ENCODE peak calls at places on chromosomes 5 and 9, in eight cellular contexts. S is GM12878, K is IMR-90, V is H1, C is tibial nerve, N is uterus, A is body of pancreas, B is heart left ventricle. P is an unnamed sample. For H3K27me3, the result is how much of the 10 kb centered on the place peaks cover.

GRCh38 chr9:100689635-100690034 is 111.8 kb downstream of the CAVIN4 start:
- DNase-seq in S (no peak), K (no peak), V (no peak), C (no peak), N (no peak), A (no peak), B (no peak), P (no peak)

GRCh38 chr9:20382460-20383071 is 239.7 kb downstream of the MLLT3 start:
- DNase-seq in S (no peak), K (peak), V (no peak), C (no peak), N (no peak), A (no peak), B (no peak), P (no peak)

GRCh38 chr9:134624119-134624826 is 17.3 kb upstream of the COL5A1 start:
- DNase-seq in S (no peak), K (no peak), V (no peak), C (no peak), N (peak), A (no peak), B (no peak), P (no peak)

GRCh38 chr5:38783011-38783551 is 62.7 kb upstream of the OSMR start:
- DNase-seq in S (no peak), K (peak), V (no peak), C (peak), N (no peak), A (no peak), B (no peak), P (peak)

GRCh38 chr5:127088226-127088625 is 14.9 kb upstream of the C5orf63 start:
- DNase-seq in S (no peak), K (peak), V (no peak), C (no peak), N (peak), A (no peak), B (no peak), P (no peak)

GRCh38 chr9:24189986-24190385 is 355.7 kb downstream of the IZUMO3 start:
- DNase-seq in S (no peak), K (no peak), V (no peak), C (no peak), N (no peak), A (no peak), B (no peak), P (no peak)

GRCh38 chr5:88672644-88673493 is 210.1 kb downstream of the MEF2C start:
- DNase-seq in S (no peak), K (no peak), V (no peak), C (no peak), N (no peak), A (no peak), B (no peak), P (no peak)

GRCh38 chr5:135034186-135034962 is at the start of gene PITX1:
- DNase-seq in S (no peak), K (peak), V (no peak), C (no peak), N (no peak), A (peak), B (no peak), P (peak)

GRCh38 chr9:14027114-14027812 is 286.7 kb downstream of the NFIB start:
- DNase-seq in S (no peak), K (no peak), V (no peak), C (no peak), N (peak), A (peak), B (peak), P (peak)

GRCh38 chr5:57434227-57434640 is 48.4 kb downstream of the ACTBL2 start:
- DNase-seq in S (no peak), K (no peak), V (no peak), C (no peak), N (no peak), A (no peak), B (peak), P (no peak)

GRCh38 chr5:143349127-143349526 is 54.4 kb downstream of the NR3C1 start:
- DNase-seq in S (no peak), K (peak), V (no peak), C (no peak), N (no peak), A (no peak), B (no peak), P (no peak)

GRCh38 chr9:112288029-112288428 is 45.4 kb downstream of the PTBP3 start:
- DNase-seq in S (no peak), K (peak), V (no peak), C (no peak), N (no peak), A (no peak), B (no peak), P (no peak)

GRCh38 chr9:75229605-75230332 is 141.5 kb downstream of the OSTF1 start:
- DNase-seq in S (no peak), K (no peak), V (no peak), C (no peak), N (no peak), A (peak), B (no peak), P (peak)
- H3K27me3 ChIP-seq in S (under half), K (under half), V (under half), C (under half), N (under half), A (under half), B (under half), P (under half)

DNA sequence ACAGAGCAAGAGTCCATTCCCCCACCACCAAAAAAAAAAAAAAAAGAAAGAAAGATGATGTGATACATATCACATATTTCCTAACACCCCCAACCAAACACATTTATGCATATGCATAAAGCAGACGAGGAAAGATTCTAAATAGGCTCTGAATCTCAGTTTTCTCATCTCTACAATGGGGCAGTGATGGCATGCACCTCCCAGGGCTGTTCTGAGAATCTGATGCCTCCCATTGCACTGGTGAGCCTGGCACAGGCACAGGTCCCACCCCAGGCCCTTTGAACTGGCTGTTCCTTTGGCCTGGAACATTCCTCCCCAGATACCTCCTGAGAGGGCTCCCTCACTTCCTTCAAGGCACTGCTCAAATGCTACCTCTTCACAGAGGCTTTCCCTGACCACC is 116.5 kb downstream of the C9orf50 start:
- DNase-seq in S (no peak), K (no peak), V (no peak), C (no peak), N (no peak), A (no peak), B (no peak), P (no peak)
- TF ChIP-seq POLR2A in S (no peak), K (no peak), V (no peak), C (no peak), N (no peak), A (no peak), B (no peak), P (no peak)

DNA sequence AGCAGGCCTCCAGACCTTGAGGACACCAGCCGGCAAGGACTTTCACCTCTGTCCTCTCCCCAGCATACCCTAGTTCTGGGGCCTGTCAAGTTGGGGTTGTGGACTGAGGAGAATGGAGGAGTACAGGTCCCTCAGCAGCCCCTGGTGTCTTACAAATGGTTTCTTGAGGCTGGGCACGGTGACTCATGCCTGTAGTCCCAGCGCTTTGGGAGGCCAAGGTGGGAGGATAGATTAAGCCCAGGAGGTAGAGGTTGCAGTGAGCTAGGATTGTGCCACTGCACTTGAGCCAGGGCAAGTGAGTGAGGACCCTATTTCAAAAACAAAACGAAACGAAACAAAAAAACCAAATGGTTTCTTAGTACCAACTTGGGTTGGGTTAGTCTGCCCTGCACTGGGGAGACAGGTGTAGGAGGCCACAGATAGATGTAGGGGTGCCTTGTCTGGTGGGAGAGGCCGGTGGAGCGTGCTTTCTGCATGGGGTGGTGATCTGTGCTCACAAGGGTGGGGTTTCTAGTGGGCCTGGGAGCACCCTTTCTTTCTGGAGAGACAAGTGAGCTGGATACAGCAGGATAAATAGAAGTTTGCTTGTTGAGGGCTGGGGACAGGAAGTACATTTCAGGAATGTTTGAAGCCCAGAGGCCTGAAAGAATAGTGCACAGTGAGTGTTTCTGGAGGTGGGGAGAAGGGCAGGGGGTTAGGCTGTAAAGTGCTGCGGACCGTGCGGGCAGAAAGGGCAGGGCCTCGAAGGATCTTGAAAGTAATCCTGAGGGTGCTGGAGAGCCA is 37.7 kb upstream of the PSD2 start:
- DNase-seq in S (no peak), K (no peak), V (no peak), C (no peak), N (no peak), A (no peak), B (no peak), P (no peak)
- H3K27me3 ChIP-seq in S (under half), K (under half), V (half or more), C (under half), N (under half), A (under half), B (under half), P (under half)

DNA sequence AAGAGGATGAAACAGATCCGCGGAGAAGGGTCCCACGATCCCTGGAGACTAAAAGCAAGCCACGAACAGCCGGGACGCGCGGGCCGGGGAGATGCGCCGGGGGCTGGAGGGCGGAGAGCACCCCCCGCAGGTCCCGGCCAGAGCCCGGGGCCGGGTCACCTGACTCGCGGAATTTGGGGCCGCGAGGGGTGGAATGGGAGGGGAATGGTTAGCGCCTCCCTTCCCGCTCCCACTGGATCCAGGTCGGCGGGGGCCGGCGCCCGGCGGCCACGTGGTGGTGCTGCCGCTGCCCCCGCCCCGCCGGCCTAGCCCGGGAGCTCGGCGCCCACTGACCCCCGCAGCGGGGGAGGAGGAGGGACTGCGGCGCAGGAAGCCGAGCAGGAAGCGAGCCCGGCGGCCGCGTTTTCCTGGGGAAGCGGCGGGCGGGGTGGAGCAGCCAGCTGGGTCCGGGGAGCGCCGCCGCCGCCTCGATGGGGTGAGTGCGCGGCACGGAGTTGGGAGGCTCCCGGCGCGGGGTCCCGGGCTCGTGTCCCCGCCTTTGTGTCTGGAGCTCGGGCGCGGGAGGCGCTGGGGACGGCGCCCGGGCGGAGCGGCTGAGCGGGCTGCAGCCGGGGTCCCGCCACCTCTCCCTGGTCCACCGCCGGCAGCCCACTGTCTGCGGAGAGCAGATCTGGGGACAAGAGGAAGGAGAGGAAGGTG is at the start of gene RAI14:
- DNase-seq in S (no peak), K (peak), V (peak), C (peak), N (peak), A (peak), B (peak), P (peak)
- TF ChIP-seq POLR2A in S (no peak), K (peak), V (no peak), C (peak), N (peak), A (peak), B (no peak), P (peak)

GRCh38 chr9:135743546-135744332 is 41.8 kb downstream of the KCNT1 start:
- DNase-seq in S (no peak), K (no peak), V (no peak), C (no peak), N (no peak), A (no peak), B (peak), P (no peak)

GRCh38 chr9:135745189-135745588 is 43.2 kb downstream of the KCNT1 start:
- DNase-seq in S (no peak), K (no peak), V (no peak), C (no peak), N (no peak), A (no peak), B (no peak), P (no peak)

GRCh38 chr9:135745686-135746324 is 43.8 kb downstream of the KCNT1 start:
- DNase-seq in S (no peak), K (no peak), V (no peak), C (no peak), N (no peak), A (no peak), B (no peak), P (no peak)

GRCh38 chr9:135743021-135743420 is 41.0 kb downstream of the KCNT1 start:
- DNase-seq in S (no peak), K (no peak), V (no peak), C (no peak), N (no peak), A (no peak), B (no peak), P (no peak)

GRCh38 chr9:135744333-135745070 is 42.5 kb downstream of the KCNT1 start:
- DNase-seq in S (no peak), K (no peak), V (no peak), C (no peak), N (no peak), A (no peak), B (no peak), P (no peak)
- H3K27me3 ChIP-seq in S (under half), K (under half), V (under half), C (under half), N (under half), A (under half), B (under half), P (under half)

DNA sequence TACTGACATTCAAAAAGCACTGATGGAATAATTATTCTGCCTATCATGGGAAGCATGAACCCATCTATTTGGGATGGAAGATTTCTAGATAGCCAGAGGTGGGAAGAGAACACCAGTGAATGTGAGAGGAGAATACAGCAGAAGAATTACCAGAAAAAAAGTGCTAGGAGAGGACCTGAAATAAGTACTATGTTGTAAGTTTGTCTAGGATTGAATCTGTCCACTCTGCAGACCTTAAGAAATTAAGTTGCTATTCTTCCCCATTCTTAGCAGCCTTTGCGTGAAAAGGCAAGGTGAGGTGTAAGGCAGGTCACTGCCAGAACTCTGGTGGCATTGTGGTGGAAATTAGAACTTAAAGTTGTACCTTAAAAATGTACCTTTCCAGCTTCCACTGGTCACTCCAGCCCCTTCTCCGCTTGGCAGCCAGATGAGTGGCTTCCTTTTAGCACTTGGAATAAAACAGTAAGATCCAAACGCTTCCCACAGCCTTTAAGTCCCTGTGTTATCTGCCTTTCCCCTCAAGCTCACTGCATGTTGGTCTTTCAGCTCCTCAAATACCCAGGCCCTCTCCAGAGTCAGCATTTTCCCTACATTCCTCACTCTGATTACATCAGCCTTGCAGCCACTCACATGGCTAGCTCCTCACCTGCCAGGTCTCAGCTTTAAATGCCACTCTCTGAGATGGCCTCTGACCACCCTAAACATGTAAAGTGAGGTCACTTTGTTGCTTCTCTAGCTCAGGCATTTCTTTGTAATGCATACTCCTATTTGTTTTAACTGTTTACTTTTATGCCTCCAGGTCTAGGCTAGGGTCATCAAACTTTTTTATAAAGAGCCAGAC is 253.0 kb downstream of the EPB41L4A start:
- DNase-seq in S (no peak), K (no peak), V (peak), C (no peak), N (no peak), A (no peak), B (no peak), P (no peak)
- TF ChIP-seq POLR2A in S (peak), K (no peak), V (peak), C (no peak), N (no peak), A (no peak), B (no peak), P (no peak)

DNA sequence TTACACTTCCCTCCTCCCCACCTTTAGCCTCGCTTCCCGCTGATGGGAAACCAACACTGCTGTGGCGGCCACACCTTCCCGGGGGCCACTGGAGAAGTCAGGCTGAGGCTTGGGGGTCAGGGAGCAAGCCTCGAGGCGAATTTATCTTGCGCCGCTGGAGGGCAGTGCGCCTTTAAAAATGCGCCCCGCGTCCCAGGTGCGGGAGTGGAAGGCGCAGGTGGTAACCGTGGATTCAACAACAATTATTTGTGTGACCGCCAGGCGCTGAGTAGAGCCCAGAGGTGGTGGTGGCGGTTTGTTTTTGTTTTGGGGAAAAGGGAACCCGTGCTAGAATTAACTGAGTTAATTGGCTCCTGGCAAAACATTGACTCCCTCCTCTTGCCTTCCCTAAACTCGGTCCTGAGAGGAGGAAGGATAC is 1.1 kb downstream of the CFAP77 start:
- DNase-seq in S (no peak), K (peak), V (peak), C (no peak), N (no peak), A (peak), B (no peak), P (peak)
- H3K27me3 ChIP-seq in S (under half), K (under half), V (under half), C (half or more), N (under half), A (under half), B (under half), P (under half)

GRCh38 chr5:2096827-2097226 is 214.1 kb upstream of the IRX4 start:
- DNase-seq in S (no peak), K (no peak), V (no peak), C (no peak), N (no peak), A (no peak), B (no peak), P (no peak)

GRCh38 chr5:2103940-2104339 is 221.2 kb upstream of the IRX4 start:
- DNase-seq in S (no peak), K (no peak), V (no peak), C (no peak), N (no peak), A (no peak), B (no peak), P (no peak)

GRCh38 chr5:2102821-2103776 is 220.4 kb upstream of the IRX4 start:
- DNase-seq in S (no peak), K (no peak), V (no peak), C (no peak), N (no peak), A (no peak), B (no peak), P (no peak)

GRCh38 chr5:2105141-2105540 is 222.4 kb upstream of the IRX4 start:
- DNase-seq in S (no peak), K (no peak), V (no peak), C (no peak), N (no peak), A (no peak), B (no peak), P (no peak)

DNA sequence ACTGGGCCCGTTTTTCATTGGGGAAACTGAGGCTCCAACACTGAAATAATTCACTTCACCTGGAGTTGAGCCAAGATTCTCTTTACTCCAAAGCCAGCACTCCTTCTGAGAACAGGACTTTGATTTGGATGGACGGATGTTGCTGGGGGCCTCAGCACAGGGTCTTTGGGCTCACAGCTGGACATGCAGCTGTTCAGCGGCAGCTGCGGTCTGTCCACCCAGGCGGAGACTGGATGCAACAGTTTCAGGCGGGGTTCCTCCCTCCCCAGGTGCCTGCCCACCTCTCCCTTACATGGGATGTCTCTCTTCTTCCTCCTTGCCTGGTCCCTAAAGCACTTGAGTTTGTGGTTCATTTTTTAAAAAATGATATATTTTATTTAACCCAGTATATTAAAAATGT is 219.0 kb upstream of the IRX4 start:
- DNase-seq in S (no peak), K (no peak), V (no peak), C (no peak), N (no peak), A (no peak), B (no peak), P (no peak)
- TF ChIP-seq POLR2A in S (no peak), K (no peak), V (no peak), C (no peak), N (no peak), A (no peak), B (no peak), P (no peak)